ENCODE peak calls at places on chromosomes 16 and 17, in five cellular contexts. H is H9, L is heart left ventricle, O is upper lobe of left lung, K is prostate gland. E is an unnamed sample. For H3K9me3, the result is how much of the 10 kb centered on the place peaks cover.

GRCh38 chr16:11117576-11118211 is 138.3 kb downstream of the SOCS1 start:
- DNase-seq in H (no peak), L (no peak), O (no peak), K (no peak), E (no peak)

GRCh38 chr17:7466644-7467341 is 12.6 kb downstream of the ZBTB4 start:
- DNase-seq in H (no peak), L (peak), O (no peak), K (no peak), E (no peak)

GRCh38 chr16:21599994-21600773 is 807 bp downstream of the METTL9 start:
- DNase-seq in H (peak), L (peak), O (no peak), K (peak), E (no peak)

GRCh38 chr17:49450735-49451134 is 36.1 kb upstream of the PHB1 start:
- DNase-seq in H (no peak), L (no peak), O (no peak), K (no peak), E (no peak)

GRCh38 chr17:30517786-30518185 is 40.6 kb downstream of the GOSR1 start:
- DNase-seq in H (no peak), L (no peak), O (no peak), K (no peak), E (no peak)

GRCh38 chr17:58643147-58643546 is 48.7 kb downstream of the TEX14 start:
- DNase-seq in H (no peak), L (no peak), O (no peak), K (no peak), E (no peak)

GRCh38 chr16:85202631-85203461 is 90.6 kb upstream of the CIBAR2 start:
- DNase-seq in H (peak), L (peak), O (no peak), K (no peak), E (no peak)

GRCh38 chr16:64391009-64391663 is 730.7 kb downstream of the CDH11 start:
- DNase-seq in H (no peak), L (no peak), O (no peak), K (no peak), E (no peak)

GRCh38 chr16:71569621-71570020 is 7.3 kb downstream of the TAT start:
- DNase-seq in H (no peak), L (no peak), O (no peak), K (no peak), E (no peak)

GRCh38 chr17:10197721-10198508 is 491 bp downstream of the GAS7 start:
- DNase-seq in H (peak), L (no peak), O (peak), K (no peak), E (no peak)

GRCh38 chr17:48074322-48075054 is 26.3 kb downstream of the NFE2L1 start:
- DNase-seq in H (peak), L (peak), O (no peak), K (peak), E (peak)

GRCh38 chr17:76124582-76125390 is 16.3 kb downstream of the FOXJ1 start:
- DNase-seq in H (peak), L (no peak), O (no peak), K (no peak), E (no peak)

GRCh38 chr17:82230627-82231311 is 1.9 kb downstream of the SLC16A3 start:
- DNase-seq in H (peak), L (peak), O (peak), K (no peak), E (peak)

GRCh38 chr17:51765558-51766145 is 392.9 kb downstream of the CA10 start:
- DNase-seq in H (no peak), L (no peak), O (no peak), K (no peak), E (no peak)

GRCh38 chr17:76538941-76539340 is 903 bp upstream of the PRCD start:
- DNase-seq in H (no peak), L (no peak), O (no peak), K (no peak), E (no peak)

GRCh38 chr17:49203796-49204195 is 6.6 kb downstream of the GNGT2 start:
- DNase-seq in H (no peak), L (no peak), O (no peak), K (no peak), E (no peak)

GRCh38 chr16:70018254-70018653 is 67.1 kb downstream of the CLEC18A start:
- DNase-seq in H (peak), L (peak), O (no peak), K (peak), E (no peak)

GRCh38 chr17:16438173-16438556 is 22.8 kb downstream of the TRPV2 start:
- DNase-seq in H (no peak), L (no peak), O (no peak), K (no peak), E (no peak)

GRCh38 chr17:5592382-5592781 is 8.1 kb upstream of the NLRP1 start:
- DNase-seq in H (peak), L (no peak), O (no peak), K (no peak), E (no peak)

GRCh38 chr16:88727871-88728270 is 21.6 kb downstream of the CTU2 start:
- DNase-seq in H (no peak), L (no peak), O (peak), K (no peak), E (no peak)

GRCh38 chr16:48426244-48427135 is 41.3 kb upstream of the SIAH1 start:
- DNase-seq in H (no peak), L (no peak), O (no peak), K (no peak), E (no peak)

GRCh38 chr16:86964846-86965245 is 352.3 kb downstream of the C16orf95 start:
- DNase-seq in H (no peak), L (no peak), O (no peak), K (no peak), E (no peak)

GRCh38 chr16:78684655-78685400 is 585.4 kb downstream of the WWOX start:
- DNase-seq in H (no peak), L (peak), O (no peak), K (no peak), E (no peak)

GRCh38 chr17:77206557-77206956 is 65.8 kb downstream of the SEC14L1 start:
- DNase-seq in H (no peak), L (no peak), O (no peak), K (no peak), E (no peak)

GRCh38 chr17:78745407-78746088 is 36.5 kb downstream of the CYTH1 start:
- DNase-seq in H (no peak), L (no peak), O (peak), K (no peak), E (peak)

GRCh38 chr16:23182675-23183485 is at the start of gene SCNN1G:
- DNase-seq in H (peak), L (no peak), O (peak), K (no peak), E (no peak)

GRCh38 chr16:12002447-12003006 is 26.0 kb downstream of the SNX29 start:
- DNase-seq in H (no peak), L (no peak), O (no peak), K (no peak), E (no peak)

GRCh38 chr16:58022601-58023371 is 2.8 kb upstream of the MMP15 start:
- DNase-seq in H (no peak), L (peak), O (peak), K (peak), E (no peak)

GRCh38 chr17:74354123-74354522 is 7.5 kb downstream of the BTBD17 start:
- DNase-seq in H (peak), L (no peak), O (peak), K (no peak), E (peak)

GRCh38 chr17:16915752-16916556 is 56.0 kb downstream of the TNFRSF13B start:
- DNase-seq in H (peak), L (no peak), O (peak), K (no peak), E (no peak)

GRCh38 chr16:11032000-11032921 is 87.9 kb downstream of the CLEC16A start:
- DNase-seq in H (no peak), L (no peak), O (peak), K (no peak), E (no peak)

GRCh38 chr17:8947201-8947600 is 18.3 kb downstream of the PIK3R5 start:
- DNase-seq in H (no peak), L (no peak), O (no peak), K (no peak), E (no peak)

GRCh38 chr17:66982011-66982508 is 17.6 kb downstream of the CACNG4 start:
- DNase-seq in H (no peak), L (no peak), O (no peak), K (no peak), E (no peak)

GRCh38 chr17:14688134-14688533 is 387.3 kb downstream of the HS3ST3B1 start:
- DNase-seq in H (no peak), L (no peak), O (no peak), K (no peak), E (no peak)

GRCh38 chr17:16297367-16298139 is 55.7 kb downstream of the CENPV start:
- DNase-seq in H (no peak), L (no peak), O (no peak), K (no peak), E (no peak)

GRCh38 chr16:10314811-10315210 is 71.0 kb upstream of the ATF7IP2 start:
- DNase-seq in H (no peak), L (no peak), O (no peak), K (no peak), E (no peak)

GRCh38 chr16:77840623-77841274 is 52.4 kb downstream of the VAT1L start:
- DNase-seq in H (no peak), L (no peak), O (no peak), K (no peak), E (no peak)

GRCh38 chr17:7466318-7466643 is 13.2 kb downstream of the ZBTB4 start:
- DNase-seq in H (no peak), L (no peak), O (no peak), K (no peak), E (no peak)

GRCh38 chr17:31525801-31526549 is 134.5 kb downstream of the RAB11FIP4 start:
- DNase-seq in H (peak), L (no peak), O (peak), K (no peak), E (no peak)

DNA sequence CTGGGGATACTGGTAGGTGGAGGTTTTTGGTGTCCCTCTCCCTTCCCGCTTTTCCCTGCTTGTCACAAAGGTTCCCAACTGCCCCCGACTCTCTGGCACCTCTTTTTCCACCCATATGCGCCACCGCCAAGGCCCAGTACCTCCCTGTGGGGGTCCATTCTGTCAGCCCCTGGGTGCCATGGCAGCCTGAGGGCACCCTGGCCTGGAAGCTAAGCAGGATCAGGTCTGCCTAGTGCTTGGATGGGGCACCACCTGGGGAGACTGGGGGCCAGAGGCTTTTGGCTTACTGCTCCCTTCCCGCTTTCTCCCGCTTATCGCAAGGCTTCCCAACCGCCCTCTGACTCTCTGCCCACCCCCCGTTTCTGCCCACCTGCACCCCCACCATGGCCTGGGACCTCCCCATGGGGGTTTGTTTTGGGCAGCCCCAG is 2286.4 kb downstream of the TP53TG3F start:
- DNase-seq in H (no peak), L (no peak), O (peak), K (no peak), E (no peak)
- H3K9me3 ChIP-seq in H (half or more), L (under half), O (under half), K (under half), E (under half)

GRCh38 chr16:35193956-35194355 is 1734.5 kb downstream of the TP53TG3F start:
- DNase-seq in H (no peak), L (no peak), O (no peak), K (no peak), E (no peak)

GRCh38 chr16:35195864-35196216 is 1736.4 kb downstream of the TP53TG3F start:
- DNase-seq in H (no peak), L (no peak), O (peak), K (no peak), E (no peak)

GRCh38 chr16:35194681-35195080 is 1735.3 kb downstream of the TP53TG3F start:
- DNase-seq in H (no peak), L (no peak), O (no peak), K (no peak), E (no peak)

GRCh38 chr16:35195173-35195863 is 1735.9 kb downstream of the TP53TG3F start:
- DNase-seq in H (no peak), L (no peak), O (peak), K (no peak), E (no peak)

DNA sequence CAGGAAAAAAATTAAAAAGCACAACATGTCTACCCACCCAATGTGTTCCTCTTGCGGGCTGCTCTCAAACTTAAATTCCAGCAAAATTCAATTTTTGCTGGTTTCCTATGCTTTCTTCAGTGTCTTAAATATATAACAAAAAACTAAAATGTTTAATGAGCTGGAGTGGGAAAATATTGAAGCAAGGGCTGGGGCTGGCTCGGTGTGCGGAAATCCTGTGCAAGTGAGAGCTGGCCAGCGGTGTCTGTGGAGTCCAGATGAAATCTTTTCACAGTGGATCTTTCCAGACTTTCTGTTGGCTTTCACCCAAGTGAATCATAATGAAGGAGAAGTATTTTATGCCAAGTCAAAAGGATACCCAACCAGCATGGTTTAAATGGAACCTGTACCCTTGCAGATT is 1733.6 kb downstream of the TP53TG3F start:
- DNase-seq in H (no peak), L (no peak), O (no peak), K (no peak), E (no peak)
- H3K9me3 ChIP-seq in H (half or more), L (under half), O (under half), K (under half), E (under half)

DNA sequence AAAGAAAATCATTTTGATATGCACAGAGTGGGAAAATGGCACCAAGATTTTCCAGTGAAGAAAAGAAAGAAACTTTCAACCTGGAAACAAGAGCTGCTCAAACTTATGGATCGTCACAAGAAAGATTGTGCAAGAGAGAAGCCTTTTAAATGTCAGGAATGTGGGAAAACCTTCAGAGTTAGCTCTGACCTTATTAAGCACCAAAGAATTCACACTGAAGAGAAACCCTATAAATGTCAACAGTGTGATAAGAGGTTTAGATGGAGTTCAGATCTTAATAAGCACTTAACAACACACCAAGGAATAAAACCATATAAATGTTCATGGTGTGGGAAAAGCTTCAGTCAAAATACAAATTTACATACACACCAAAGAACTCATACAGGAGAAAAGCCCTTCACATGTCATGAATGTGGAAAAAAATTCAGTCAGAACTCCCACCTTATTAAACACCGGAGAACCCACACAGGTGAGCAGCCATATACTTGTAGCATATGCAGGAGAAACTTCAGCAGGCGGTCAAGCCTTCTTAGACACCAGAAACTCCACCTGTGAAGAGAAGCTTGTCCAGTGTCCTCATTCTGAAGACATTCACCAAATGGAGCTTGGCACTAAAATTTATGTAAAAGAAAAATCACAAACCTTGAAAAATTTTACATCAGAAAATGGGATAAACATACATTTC is 12.2 kb downstream of the ZNF75A start:
- DNase-seq in H (no peak), L (no peak), O (no peak), K (no peak), E (no peak)
- H3K9me3 ChIP-seq in H (half or more), L (half or more), O (half or more), K (under half), E (half or more)

GRCh38 chr17:70086468-70086867 is 11.4 kb downstream of the KCNJ16 start:
- DNase-seq in H (no peak), L (no peak), O (no peak), K (no peak), E (no peak)
- H3K9me3 ChIP-seq in H (under half), L (under half), O (under half), K (under half), E (under half)